ENCODE peak calls at places on chromosomes 16 and 17, in five cellular contexts. J, S, W, G and R are unnamed samples.
A peak's percentile ranks its signal among the peaks of the same experiment; 100 is the strongest.

GRCh38 chr17:63714550-63715277 is 14.8 kb upstream of the LIMD2 start:
- DNase-seq in J (no peak), S (no peak), W (no peak), G (no peak), R (no peak)

GRCh38 chr17:57478433-57478832 is 222.1 kb downstream of the MSI2 start:
- DNase-seq in J (no peak), S (no peak), W (no peak), G (no peak), R (no peak)

GRCh38 chr17:60740584-60740983 is 62.9 kb downstream of the BCAS3 start:
- DNase-seq in J (no peak), S (no peak), W (no peak), G (no peak), R (no peak)

GRCh38 chr16:11177578-11178130 is 78.3 kb downstream of the SOCS1 start:
- DNase-seq in J (no peak), S (no peak), W (no peak), G (no peak), R (no peak)

GRCh38 chr17:48799069-48799710 is 17.8 kb downstream of the TTLL6 start:
- DNase-seq in J (no peak), S (no peak), W (no peak), G (no peak), R (no peak)

GRCh38 chr17:44186307-44187130 is at the start of gene TMUB2:
- DNase-seq in J (peak; percentile 99), S (peak; percentile 100), W (peak; percentile 100), G (peak; percentile 99), R (peak; percentile 98)

GRCh38 chr17:40450175-40450574 is 6.9 kb downstream of the IGFBP4 start:
- DNase-seq in J (peak; percentile 56), S (no peak), W (no peak), G (peak; percentile 34), R (no peak)

GRCh38 chr17:80959330-80960036 is 32.2 kb upstream of the CHMP6 start:
- DNase-seq in J (peak; percentile 95), S (peak; percentile 18), W (no peak), G (no peak), R (peak; percentile 8)

GRCh38 chr17:61070649-61071048 is 329.0 kb upstream of the TBX2 start:
- DNase-seq in J (no peak), S (no peak), W (no peak), G (no peak), R (no peak)